ENCODE peak calls at places on chromosomes 1 and 21, in six cellular contexts. L, C, H, R, O and Q are unnamed samples.

GRCh38 chr1:115454835-115455511 is 116.9 kb upstream of the NGF start:
- DNase-seq in R (no peak), C (no peak), L (no peak), O (no peak), H (peak), Q (no peak)

GRCh38 chr1:85200367-85200869 is 398 bp downstream of the SYDE2 start:
- DNase-seq in R (no peak), O (no peak), H (peak), L (peak), C (peak), Q (no peak)

GRCh38 chr1:153775432-153776311 is 465 bp downstream of the SLC27A3 start:
- DNase-seq in C (peak), L (peak), R (peak), H (peak), O (peak), Q (peak)

GRCh38 chr1:20446796-20447195 is 39.2 kb downstream of the CAMK2N1 start:
- DNase-seq in H (no peak), C (peak), R (no peak), O (no peak), L (no peak), Q (no peak)

GRCh38 chr1:101781437-101781836 is 215.3 kb downstream of the OLFM3 start:
- DNase-seq in H (no peak), C (peak), O (no peak), R (no peak), L (no peak), Q (no peak)

GRCh38 chr21:41941941-41942340 is 11.9 kb downstream of the C2CD2 start:
- DNase-seq in C (no peak), R (no peak), L (no peak), H (no peak), O (no peak), Q (no peak)

GRCh38 chr1:26094677-26095383 is 16.8 kb upstream of the PDIK1L start:
- DNase-seq in H (no peak), L (peak), R (no peak), C (peak), O (peak), Q (no peak)

GRCh38 chr21:31766895-31767294 is 35.0 kb upstream of the SCAF4 start:
- DNase-seq in R (no peak), L (no peak), C (no peak), H (no peak), O (no peak), Q (no peak)

GRCh38 chr1:43861337-43861736 is 72.3 kb upstream of the ARTN start:
- DNase-seq in H (no peak), L (no peak), R (no peak), O (no peak), C (peak), Q (no peak)

GRCh38 chr1:95040032-95040525 is 32.7 kb downstream of the ALG14 start:
- DNase-seq in H (no peak), O (no peak), C (no peak), R (no peak), L (no peak), Q (no peak)

GRCh38 chr1:226033599-226034390 is 28.7 kb upstream of the H3-3A start:
- DNase-seq in R (no peak), O (no peak), C (no peak), H (no peak), L (no peak), Q (no peak)

GRCh38 chr1:143661418-143662120 is 310.2 kb downstream of the FAM72C start:
- DNase-seq in O (no peak), L (no peak), C (no peak), H (no peak), R (no peak), Q (no peak)

GRCh38 chr1:114075546-114076249 is 78.0 kb downstream of the SYT6 start:
- DNase-seq in C (no peak), O (no peak), L (no peak), R (no peak), H (no peak), Q (no peak)

GRCh38 chr1:185360714-185361113 is 43.7 kb upstream of the IVNS1ABP start:
- DNase-seq in O (no peak), R (no peak), C (no peak), H (no peak), L (no peak), Q (no peak)

GRCh38 chr1:2322065-2322571 is 69.2 kb downstream of the MORN1 start:
- DNase-seq in C (peak), L (peak), H (peak), O (no peak), R (no peak), Q (peak)

GRCh38 chr1:147243228-147243685 is 773 bp downstream of the CHD1L start:
- DNase-seq in R (no peak), L (no peak), H (peak), O (peak), C (no peak), Q (no peak)

GRCh38 chr1:23727362-23727811 is 15.9 kb upstream of the ELOA start:
- DNase-seq in O (peak), C (peak), L (peak), R (no peak), H (peak), Q (no peak)

GRCh38 chr1:195908121-195908520 is 700.1 kb downstream of the KCNT2 start:
- DNase-seq in R (no peak), H (no peak), L (no peak), O (no peak), C (peak), Q (no peak)

GRCh38 chr1:168343566-168343965 is 62.9 kb downstream of the TBX19 start:
- DNase-seq in L (no peak), H (no peak), C (no peak), R (no peak), O (no peak), Q (no peak)

GRCh38 chr1:44830900-44831304 is 12.2 kb downstream of the PTCH2 start:
- DNase-seq in H (peak), L (no peak), O (no peak), C (no peak), R (no peak), Q (no peak)

GRCh38 chr1:35555601-35556477 is 1.4 kb downstream of the KIAA0319L start:
- DNase-seq in H (no peak), R (no peak), C (no peak), L (no peak), O (no peak), Q (no peak)

GRCh38 chr1:210400043-210400840 is 71.5 kb downstream of the HHAT start:
- DNase-seq in L (peak), O (peak), H (peak), C (peak), R (peak), Q (peak)

GRCh38 chr1:111598534-111598933 is 21.1 kb upstream of the RAP1A start:
- DNase-seq in H (no peak), O (no peak), C (no peak), R (no peak), L (no peak), Q (no peak)

GRCh38 chr1:156245451-156246232 is 2.2 kb downstream of the PAQR6 start:
- DNase-seq in H (no peak), O (peak), R (no peak), C (no peak), L (no peak), Q (no peak)

GRCh38 chr1:183419399-183419798 is 1.2 kb upstream of the NMNAT2 start:
- DNase-seq in O (no peak), R (no peak), H (no peak), C (no peak), L (no peak), Q (no peak)

GRCh38 chr1:183416850-183417690 is 1.1 kb downstream of the NMNAT2 start:
- DNase-seq in O (peak), H (peak), L (peak), C (peak), R (no peak), Q (peak)

GRCh38 chr1:183414365-183414764 is 3.8 kb downstream of the NMNAT2 start:
- DNase-seq in L (no peak), O (no peak), H (no peak), C (no peak), R (no peak), Q (no peak)

GRCh38 chr1:183417691-183418491 is at the start of gene NMNAT2:
- DNase-seq in O (peak), C (peak), H (no peak), L (no peak), R (no peak), Q (peak)

DNA sequence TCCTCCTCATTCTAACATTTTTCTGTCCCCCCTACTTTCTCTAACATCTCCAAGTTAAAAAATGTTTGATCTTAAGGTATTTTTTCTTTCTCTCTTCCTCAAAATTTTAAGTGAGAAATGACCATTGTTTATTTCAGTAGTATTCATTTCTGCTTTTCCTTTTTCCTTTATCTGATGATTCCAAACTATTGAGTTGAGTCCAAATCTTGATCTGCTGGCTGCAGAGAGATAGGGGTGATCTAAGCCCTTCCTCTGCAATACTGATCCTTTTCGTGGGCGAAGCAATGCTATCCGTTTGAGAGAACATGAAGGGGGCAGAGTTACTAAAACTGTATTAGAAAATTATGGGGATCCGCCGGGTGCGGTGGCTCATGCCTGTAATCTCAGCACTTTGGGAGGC is 516 bp upstream of the NMNAT2 start:
- DNase-seq in H (no peak), C (no peak), L (no peak), O (no peak), R (no peak), Q (no peak)
- H3K4me3 ChIP-seq in H (no peak), C (no peak), L (no peak), O (no peak), R (no peak), Q (no peak)

GRCh38 chr21:33028759-33029511 is 3.2 kb downstream of the OLIG2 start:
- DNase-seq in C (no peak), H (no peak), O (no peak), R (no peak), L (no peak), Q (no peak)
- H3K4me3 ChIP-seq in C (peak), H (no peak), O (no peak), R (no peak), L (no peak), Q (no peak)

GRCh38 chr1:172145231-172145651 is 275.2 kb upstream of the C1orf105 start:
- DNase-seq in C (peak), L (peak), R (no peak), H (no peak), O (no peak), Q (peak)

GRCh38 chr1:172144445-172145060 is 275.9 kb upstream of the C1orf105 start:
- DNase-seq in H (peak), O (no peak), R (no peak), C (peak), L (peak), Q (peak)

GRCh38 chr1:172138636-172139035 is 281.8 kb upstream of the C1orf105 start:
- DNase-seq in H (no peak), R (no peak), C (no peak), O (no peak), L (peak), Q (no peak)

GRCh38 chr1:172143384-172144025 is 277.0 kb upstream of the C1orf105 start:
- DNase-seq in R (no peak), H (no peak), L (no peak), C (peak), O (no peak), Q (peak)

GRCh38 chr1:172141351-172142000 is 279.0 kb upstream of the C1orf105 start:
- DNase-seq in R (no peak), O (no peak), C (peak), L (no peak), H (no peak), Q (no peak)
- H3K4me3 ChIP-seq in R (no peak), O (no peak), C (peak), L (peak), H (peak), Q (peak)

GRCh38 chr1:228101994-228102790 is 933 bp downstream of the C1orf35 start:
- DNase-seq in R (no peak), L (no peak), H (peak), C (peak), O (peak), Q (no peak)
- H3K4me3 ChIP-seq in R (peak), L (peak), H (peak), C (peak), O (peak), Q (peak)

DNA sequence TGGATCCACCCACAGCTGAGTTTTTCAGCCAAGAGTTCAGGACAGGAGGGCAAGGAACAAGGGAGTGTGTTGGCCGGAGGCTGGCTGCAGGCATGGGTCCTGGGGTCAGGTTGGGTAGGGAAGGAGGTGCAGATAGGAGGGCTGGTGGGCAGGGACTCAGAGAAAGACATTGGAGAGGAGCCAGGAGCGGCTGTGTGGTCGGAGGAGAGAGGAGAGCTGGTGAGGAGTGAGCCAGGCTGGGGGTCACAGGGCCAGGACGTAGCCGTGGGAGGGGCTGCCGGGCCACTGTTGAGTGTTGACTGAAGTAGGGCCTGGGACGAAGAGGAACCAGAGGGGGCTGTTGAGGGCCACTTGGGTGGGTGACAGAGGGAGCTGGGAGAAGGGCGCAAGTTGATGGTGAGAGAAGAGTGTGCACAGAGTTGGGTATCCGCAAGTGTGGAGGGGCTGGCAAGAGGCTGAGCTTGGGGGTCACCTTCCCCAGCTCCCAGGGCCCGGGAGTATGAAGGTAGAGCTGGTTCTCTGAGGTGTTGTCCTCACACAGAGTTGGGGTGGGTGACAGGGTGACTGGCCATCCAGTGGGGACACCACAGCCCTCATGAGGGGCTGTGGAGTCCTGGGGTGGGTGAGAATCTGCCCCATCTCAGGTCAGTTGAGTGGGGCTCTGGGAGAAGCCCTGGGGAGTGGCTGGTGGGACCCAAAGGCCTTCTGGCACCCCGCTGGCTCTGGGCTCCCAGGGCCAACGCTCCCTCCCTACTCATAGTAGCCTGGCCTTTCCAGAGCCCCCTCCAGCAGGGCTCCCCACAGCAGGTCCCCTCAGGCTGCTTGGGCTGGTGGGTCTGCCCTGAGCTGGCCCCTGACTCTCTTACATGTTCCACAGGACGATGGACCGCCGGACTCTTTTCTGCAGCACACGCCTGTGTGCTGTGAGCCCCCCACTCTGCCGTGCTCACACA is 21.9 kb downstream of the PODN start:
- DNase-seq in C (no peak), O (no peak), L (no peak), R (no peak), H (no peak), Q (no peak)
- H3K4me3 ChIP-seq in C (no peak), O (no peak), L (no peak), R (no peak), H (no peak), Q (no peak)

GRCh38 chr1:223775711-223776074 is 63.4 kb downstream of the CAPN2 start:
- DNase-seq in R (no peak), H (no peak), O (no peak), L (no peak), C (no peak), Q (no peak)
- H3K4me3 ChIP-seq in R (no peak), H (no peak), O (no peak), L (no peak), C (peak), Q (no peak)

DNA sequence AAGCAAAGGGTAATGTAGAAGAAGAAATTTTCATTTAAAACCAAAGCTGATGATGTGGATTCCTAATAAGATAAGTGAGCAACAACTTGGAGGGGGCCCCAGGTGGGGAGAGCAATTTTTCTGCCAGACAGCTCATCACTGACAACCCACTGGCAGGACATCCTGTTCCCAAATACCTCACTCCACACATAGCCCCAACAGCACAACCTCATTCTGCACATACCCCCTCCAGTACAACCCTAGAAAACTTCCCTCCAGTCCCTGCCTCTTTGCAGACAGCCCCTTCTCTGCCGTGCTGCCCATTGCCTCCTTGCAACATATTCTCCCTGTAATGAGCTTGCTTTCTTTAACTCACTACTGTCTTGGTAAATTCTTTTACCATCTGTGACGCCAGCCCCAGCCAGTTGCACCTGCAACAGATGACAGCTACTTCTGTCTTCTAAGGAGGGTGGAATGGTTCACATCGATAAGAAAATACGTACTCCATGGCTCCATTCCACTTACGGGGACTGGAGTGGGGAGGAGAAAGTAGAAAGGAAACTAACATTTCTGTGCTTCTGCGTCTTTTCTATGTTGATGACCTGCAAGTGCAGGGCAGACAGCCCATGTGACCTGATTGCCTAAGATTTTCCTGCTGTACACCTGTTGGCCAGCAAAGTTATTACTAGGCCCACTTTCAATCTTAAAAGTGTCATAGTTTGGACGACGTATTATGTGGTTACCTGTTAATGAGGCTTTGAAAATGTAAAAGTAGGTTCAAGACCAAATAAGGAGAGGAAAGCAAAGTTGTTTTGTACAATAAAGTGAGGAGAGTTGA is 14.7 kb downstream of the RHEX start:
- DNase-seq in H (no peak), C (no peak), L (peak), O (no peak), R (no peak), Q (no peak)
- H3K4me3 ChIP-seq in H (no peak), C (no peak), L (no peak), O (no peak), R (no peak), Q (no peak)

GRCh38 chr1:231857609-231858008 is 231.0 kb downstream of the DISC1 start:
- DNase-seq in O (no peak), R (no peak), H (no peak), L (no peak), C (no peak), Q (no peak)

GRCh38 chr1:231856426-231856825 is 229.8 kb downstream of the DISC1 start:
- DNase-seq in H (no peak), C (no peak), R (no peak), L (no peak), O (no peak), Q (no peak)

GRCh38 chr1:231855966-231856365 is 229.4 kb downstream of the DISC1 start:
- DNase-seq in C (no peak), O (no peak), L (no peak), H (no peak), R (no peak), Q (no peak)

GRCh38 chr1:231855395-231855794 is 228.8 kb downstream of the DISC1 start:
- DNase-seq in C (no peak), H (no peak), O (no peak), R (no peak), L (no peak), Q (no peak)

GRCh38 chr1:231856894-231857293 is 230.3 kb downstream of the DISC1 start:
- DNase-seq in H (peak), L (no peak), O (no peak), R (no peak), C (no peak), Q (no peak)
- H3K4me3 ChIP-seq in H (no peak), L (no peak), O (no peak), R (no peak), C (no peak), Q (no peak)

DNA sequence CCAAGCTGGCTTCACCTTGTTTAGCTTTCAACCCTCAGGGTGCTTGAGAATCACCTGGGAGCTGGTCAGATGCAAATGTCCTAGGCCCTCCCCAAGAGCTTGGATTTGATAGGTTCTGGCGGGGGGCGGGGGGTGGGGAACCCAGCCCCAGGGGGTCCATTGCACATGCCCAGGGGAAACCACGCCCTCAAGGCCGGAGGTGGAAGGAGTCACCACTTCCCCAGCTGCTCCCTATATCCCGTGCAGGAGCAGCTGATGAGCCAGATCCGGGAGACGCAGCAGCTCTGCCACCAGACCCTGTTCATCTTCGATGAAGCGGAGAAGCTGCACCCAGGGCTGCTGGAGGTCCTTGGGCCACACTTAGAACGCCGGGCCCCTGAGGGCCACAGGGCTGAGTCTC is 5.8 kb downstream of the TOR3A start:
- DNase-seq in C (no peak), O (peak), R (no peak), H (no peak), L (no peak), Q (no peak)
- H3K4me3 ChIP-seq in C (no peak), O (no peak), R (no peak), H (no peak), L (no peak), Q (no peak)